ENCODE peak calls at places on chromosomes 1 and 21, in eight cellular contexts. W is fibroblast of lung, U is breast epithelium, M is AG10803, I is PC-3, R is foreskin fibroblast, Q is AG04450, S is psoas muscle. A is an unnamed sample.

GRCh38 chr21:28445081-28445830 is 547.4 kb downstream of the LTN1 start:
- DNase-seq in U (no peak), I (peak), Q (peak), S (no peak), R (peak), W (peak), M (peak), A (no peak)

GRCh38 chr1:84350104-84350503 is 48.2 kb upstream of the DNASE2B start:
- DNase-seq in U (no peak), I (no peak), W (no peak), M (no peak), Q (no peak), S (no peak), R (no peak), A (no peak)

GRCh38 chr1:59061876-59062275 is 235.0 kb upstream of the FGGY start:
- DNase-seq in S (peak), M (peak), I (peak), W (peak), R (peak), Q (peak), U (no peak), A (no peak)

GRCh38 chr1:209238356-209238755 is 345.2 kb upstream of the CAMK1G start:
- DNase-seq in S (no peak), U (no peak), I (no peak), R (no peak), Q (no peak), W (no peak), M (no peak), A (no peak)

GRCh38 chr1:89952021-89952995 is 42.6 kb upstream of the ZNF326 start:
- DNase-seq in M (peak), I (peak), S (no peak), Q (no peak), U (no peak), W (peak), R (peak), A (no peak)

GRCh38 chr1:112264010-112264409 is 132.0 kb upstream of the CTTNBP2NL start:
- DNase-seq in Q (no peak), W (no peak), S (peak), I (no peak), U (no peak), R (no peak), M (no peak), A (no peak)

GRCh38 chr1:212727386-212728181 is 27.9 kb upstream of the BATF3 start:
- DNase-seq in W (peak), R (no peak), I (no peak), M (peak), Q (no peak), U (no peak), S (no peak), A (no peak)

GRCh38 chr1:33599516-33600115 is 127.2 kb downstream of the ZSCAN20 start:
- DNase-seq in W (no peak), I (no peak), S (no peak), R (no peak), M (no peak), U (no peak), Q (no peak), A (no peak)

GRCh38 chr1:7388488-7389185 is 382.5 kb upstream of the VAMP3 start:
- DNase-seq in Q (no peak), W (peak), S (no peak), R (no peak), U (no peak), M (peak), I (peak), A (no peak)

GRCh38 chr1:228314315-228314657 is 92.3 kb downstream of the TRIM11 start:
- DNase-seq in U (no peak), Q (no peak), M (no peak), S (peak), R (no peak), W (no peak), I (no peak), A (no peak)

DNA sequence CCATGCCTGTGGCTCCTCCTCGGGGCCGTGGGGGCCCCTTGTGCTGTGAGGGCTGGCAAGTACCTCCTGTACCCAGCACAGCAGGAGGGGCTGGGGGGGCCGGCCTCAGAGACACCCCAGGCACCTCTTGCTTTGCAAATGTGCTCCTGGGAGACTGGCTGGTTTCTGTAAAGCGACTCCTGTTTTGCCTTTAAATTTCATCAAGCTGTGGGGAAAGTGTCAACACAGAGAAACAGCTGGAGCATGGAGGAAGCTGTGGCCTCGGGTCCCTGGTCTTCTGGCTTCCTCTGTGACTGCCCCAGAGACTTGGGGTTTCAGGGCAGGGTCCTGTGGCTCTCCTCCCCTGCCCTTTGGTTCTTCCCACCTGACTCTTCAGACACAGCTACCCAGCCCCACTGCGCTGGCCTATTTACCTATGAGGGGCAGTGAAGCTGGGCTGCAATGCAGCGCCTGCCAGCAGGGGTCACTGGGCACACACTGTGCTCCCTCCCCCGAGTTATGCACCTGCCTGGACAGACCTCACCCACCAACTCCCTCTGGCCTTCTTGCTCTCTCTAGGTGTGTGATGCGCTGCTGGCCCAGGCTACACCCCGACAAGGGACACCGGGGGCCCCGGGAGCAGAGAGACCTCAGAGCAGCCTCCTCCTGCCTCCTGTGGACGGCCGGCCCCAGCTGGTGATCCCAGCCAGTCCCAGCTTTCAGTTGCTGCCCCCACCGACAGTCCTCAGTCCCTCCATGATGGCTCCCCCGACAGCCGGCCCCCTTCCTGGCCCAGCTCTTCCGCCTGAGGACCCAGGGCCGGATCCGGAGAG is 17.6 kb upstream of the PEX10 start:
- DNase-seq in R (no peak), W (no peak), Q (no peak), U (no peak), S (no peak), I (peak), M (no peak), A (no peak)
- TF ChIP-seq CTCF in R (peak), W (peak), Q (peak), U (no peak), S (no peak), I (peak), M (peak), A (peak)

DNA sequence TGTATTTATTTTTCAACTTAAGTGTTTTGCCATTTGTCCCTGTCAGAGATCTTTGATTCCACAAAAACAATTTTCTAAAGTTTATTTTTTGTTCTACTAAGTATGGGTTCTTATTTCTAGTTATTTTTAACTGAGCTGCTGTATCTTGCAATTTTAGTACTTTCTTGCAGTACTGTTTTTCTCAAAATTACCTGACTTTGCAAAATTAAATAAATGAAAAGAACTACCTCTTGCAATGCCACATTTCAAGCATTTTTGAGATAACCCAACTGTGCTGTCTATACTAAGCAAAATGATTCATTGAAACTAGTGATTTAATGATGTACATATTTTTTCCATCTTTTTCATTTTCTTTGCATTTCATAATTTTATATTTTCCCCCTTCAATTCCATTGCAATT is 71.5 kb upstream of the ADGRL2 start:
- DNase-seq in M (no peak), R (no peak), Q (no peak), U (no peak), I (no peak), W (no peak), S (no peak), A (no peak)
- TF ChIP-seq CTCF in M (no peak), R (no peak), Q (no peak), U (no peak), I (no peak), W (no peak), S (no peak), A (no peak)

GRCh38 chr1:23958810-23959460 is 693 bp upstream of the PNRC2 start:
- DNase-seq in I (peak), S (peak), W (peak), Q (peak), M (peak), U (peak), R (peak), A (peak)
- TF ChIP-seq CTCF in I (peak), S (peak), W (peak), Q (peak), M (peak), U (no peak), R (peak), A (peak)

GRCh38 chr1:156487862-156488261 is 12.7 kb downstream of the MEF2D start:
- DNase-seq in W (no peak), I (no peak), M (no peak), Q (no peak), R (no peak), U (no peak), S (no peak), A (peak)

GRCh38 chr1:156488566-156489165 is 11.9 kb downstream of the MEF2D start:
- DNase-seq in Q (no peak), S (no peak), R (no peak), U (no peak), W (no peak), I (peak), M (no peak), A (peak)

GRCh38 chr1:156489935-156490293 is 10.7 kb downstream of the MEF2D start:
- DNase-seq in Q (no peak), R (no peak), S (no peak), W (no peak), I (no peak), M (no peak), U (no peak), A (no peak)

GRCh38 chr1:156490401-156491032 is 10.1 kb downstream of the MEF2D start:
- DNase-seq in R (no peak), W (no peak), U (no peak), S (peak), M (no peak), I (no peak), Q (no peak), A (no peak)

GRCh38 chr1:156489166-156489934 is 11.2 kb downstream of the MEF2D start:
- DNase-seq in S (peak), U (no peak), Q (no peak), I (no peak), W (no peak), R (no peak), M (no peak), A (no peak)
- TF ChIP-seq CTCF in S (peak), U (no peak), Q (peak), I (no peak), W (peak), R (peak), M (peak), A (no peak)

DNA sequence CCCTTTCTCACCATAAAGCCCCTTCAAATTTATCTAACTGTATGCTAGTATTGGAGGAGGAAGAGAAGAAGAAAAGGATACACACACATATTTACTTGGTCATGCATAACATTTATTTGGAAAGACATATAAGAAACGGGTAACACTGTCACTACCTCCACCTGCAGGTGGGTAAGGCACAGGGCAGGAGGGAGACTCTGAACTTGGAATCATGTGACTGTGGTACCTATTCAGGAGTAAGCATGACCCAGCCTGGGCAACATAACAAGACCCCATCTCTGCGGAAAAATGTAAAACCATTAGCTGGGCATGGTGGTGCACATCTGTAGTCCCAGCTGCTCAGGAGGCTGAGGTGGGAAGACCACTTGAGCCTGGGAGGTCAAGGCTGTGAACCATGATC is 1.4 kb upstream of the PADI6 start:
- DNase-seq in U (no peak), S (no peak), M (no peak), R (no peak), Q (no peak), I (peak), W (no peak), A (no peak)
- TF ChIP-seq CTCF in U (no peak), S (no peak), M (no peak), R (peak), Q (no peak), I (peak), W (no peak), A (no peak)

GRCh38 chr1:231839999-231840398 is 213.4 kb downstream of the DISC1 start:
- DNase-seq in Q (no peak), S (no peak), R (no peak), U (no peak), M (no peak), W (no peak), I (peak), A (no peak)

GRCh38 chr1:231847612-231848390 is 221.2 kb downstream of the DISC1 start:
- DNase-seq in I (no peak), Q (no peak), R (no peak), M (no peak), U (no peak), S (no peak), W (no peak), A (no peak)

GRCh38 chr1:231841616-231842344 is 215.2 kb downstream of the DISC1 start:
- DNase-seq in U (no peak), M (peak), W (peak), I (no peak), Q (no peak), S (no peak), R (peak), A (no peak)

GRCh38 chr1:231850786-231851185 is 224.2 kb downstream of the DISC1 start:
- DNase-seq in R (no peak), W (no peak), S (no peak), U (no peak), M (no peak), Q (no peak), I (no peak), A (no peak)

DNA sequence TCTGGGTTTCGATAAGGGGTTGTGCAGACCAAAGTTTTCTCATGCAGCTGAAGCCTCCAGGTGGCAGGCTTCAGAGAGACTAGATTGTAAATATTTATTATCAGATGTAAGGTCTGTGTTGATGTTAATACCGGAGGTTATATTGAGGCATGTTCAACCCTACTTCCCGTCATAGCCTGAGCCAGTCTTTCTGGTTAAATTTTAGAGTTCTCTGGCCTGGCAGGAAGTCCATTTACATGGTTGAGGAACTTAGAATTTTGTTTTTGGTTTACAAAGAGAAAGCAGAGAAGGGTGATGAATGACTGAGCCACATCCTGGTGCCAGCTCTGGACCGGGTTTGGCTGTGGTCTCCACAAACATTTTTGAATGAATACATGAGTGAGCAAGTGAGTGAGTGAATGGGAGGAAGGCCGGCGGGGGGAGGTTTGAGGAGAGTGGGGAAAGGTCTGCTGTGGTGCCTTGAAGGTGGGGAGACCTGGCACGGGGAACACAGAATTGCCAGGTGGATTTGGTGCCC is 218.5 kb downstream of the DISC1 start:
- DNase-seq in M (peak), U (no peak), S (no peak), I (peak), Q (peak), R (no peak), W (peak), A (no peak)
- TF ChIP-seq CTCF in M (peak), U (no peak), S (no peak), I (peak), Q (peak), R (no peak), W (no peak), A (no peak)

DNA sequence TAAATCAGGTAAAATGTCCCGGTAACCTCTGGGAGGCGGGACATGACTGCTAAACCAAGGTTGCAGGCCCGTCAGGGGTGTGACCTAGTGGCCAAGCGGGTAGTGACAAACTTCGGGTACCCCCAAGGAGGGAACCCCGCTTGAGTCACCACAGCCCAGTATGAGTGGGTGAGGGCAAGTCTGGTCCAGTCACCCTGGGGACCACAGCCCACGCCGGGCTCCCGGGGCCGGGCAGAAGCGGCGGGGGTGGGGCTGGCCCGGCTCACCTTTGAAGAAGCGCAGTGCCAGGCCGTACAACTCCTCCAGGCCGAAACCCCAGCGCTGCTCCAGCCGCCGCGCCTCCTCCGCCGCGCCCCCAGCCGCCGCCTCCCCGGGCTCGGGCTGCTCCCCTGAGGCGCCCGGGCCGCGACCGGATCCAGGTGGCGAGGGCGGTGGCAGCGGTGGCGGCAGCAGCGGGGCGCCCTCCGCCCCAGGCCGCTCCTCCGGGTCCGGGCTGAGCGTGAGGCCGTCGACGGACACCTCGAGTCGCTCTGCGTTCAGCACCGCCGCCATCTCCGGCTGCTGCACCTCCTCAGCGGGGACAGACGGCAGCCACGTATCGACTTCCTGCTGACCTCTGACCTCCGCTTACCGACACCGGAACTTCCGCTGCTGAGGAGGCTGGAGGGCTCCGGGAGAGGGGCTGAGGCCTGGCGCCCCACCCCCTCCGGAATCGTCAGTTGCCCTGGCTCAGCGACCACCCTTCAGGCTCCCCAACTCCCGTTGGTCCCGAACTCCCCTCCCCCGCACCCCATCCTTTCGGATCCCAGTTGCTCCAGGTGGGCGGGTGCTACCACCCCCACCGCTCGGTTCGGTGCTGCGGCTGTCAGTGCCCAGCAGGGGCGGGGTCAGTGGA is at the start of gene ACBD3:
- DNase-seq in S (peak), Q (peak), M (peak), R (peak), I (peak), U (peak), W (peak), A (peak)
- TF ChIP-seq CTCF in S (no peak), Q (no peak), M (no peak), R (no peak), I (peak), U (no peak), W (no peak), A (no peak)

DNA sequence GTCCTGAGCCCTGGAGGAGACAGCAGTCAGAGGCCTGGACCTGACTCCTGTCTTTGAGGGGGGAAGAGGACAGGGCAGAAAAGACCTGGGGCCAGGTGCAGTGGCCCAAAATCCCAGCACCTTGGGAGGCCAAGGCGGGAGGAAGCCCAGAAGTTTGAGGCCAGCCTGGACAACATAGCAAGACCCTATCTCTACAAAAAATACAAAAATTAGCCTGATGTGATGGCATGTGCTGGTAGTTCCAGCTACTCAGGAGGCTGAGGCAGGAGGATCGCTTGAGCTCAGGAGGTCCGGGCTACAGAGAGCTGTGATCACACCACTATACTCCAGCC is 104.5 kb upstream of the ARHGEF16 start:
- DNase-seq in R (no peak), M (no peak), U (no peak), Q (no peak), W (no peak), S (no peak), I (no peak), A (no peak)
- TF ChIP-seq CTCF in R (no peak), M (no peak), U (no peak), Q (no peak), W (no peak), S (no peak), I (no peak), A (no peak)

GRCh38 chr1:6269271-6269996 is 8.5 kb upstream of the GPR153 start:
- DNase-seq in I (no peak), R (no peak), S (no peak), W (no peak), Q (no peak), M (no peak), U (no peak), A (no peak)

GRCh38 chr1:6270432-6270831 is 9.5 kb upstream of the GPR153 start:
- DNase-seq in S (no peak), M (no peak), U (no peak), Q (no peak), I (no peak), R (no peak), W (no peak), A (no peak)

GRCh38 chr1:6269997-6270401 is 9.1 kb upstream of the GPR153 start:
- DNase-seq in R (no peak), W (peak), Q (no peak), M (no peak), S (no peak), I (no peak), U (no peak), A (no peak)

GRCh38 chr1:6271554-6271953 is 10.7 kb upstream of the GPR153 start:
- DNase-seq in R (no peak), S (no peak), I (no peak), U (no peak), Q (no peak), W (no peak), M (peak), A (no peak)

GRCh38 chr1:6271001-6271400 is 10.1 kb upstream of the GPR153 start:
- DNase-seq in U (no peak), W (no peak), M (peak), S (no peak), Q (no peak), I (no peak), R (no peak), A (no peak)
- TF ChIP-seq CTCF in U (no peak), W (no peak), M (peak), S (no peak), Q (no peak), I (no peak), R (no peak), A (no peak)

A was measured in GM10248.